ENCODE peak calls at places on chromosomes 5 and 9, in six cellular contexts. One of them, this sample, is unnamed.

GRCh38 chr5:176660530-176660859 is 13.2 kb downstream of the TSPAN17 start:
- DNase-seq in NCI-H1436: no peak
- DNase-seq in head of caudate nucleus: no peak
- DNase-seq in NCI-H460: no peak
- DNase-seq in stimulated activated CD8-positive, alpha-beta memory T cell treated with anti-CD3 and anti-CD28 coated beads, Interleukin-2, amount 100 ng/mL, for 1 hour: no peak
- DNase-seq in GM23248: no peak
- DNase-seq in this sample: no peak

GRCh38 chr9:16356196-16356765 is 514.2 kb downstream of the BNC2 start:
- DNase-seq in head of caudate nucleus: no peak
- DNase-seq in NCI-H1436: no peak
- DNase-seq in GM23248: no peak
- DNase-seq in stimulated activated CD8-positive, alpha-beta memory T cell treated with anti-CD3 and anti-CD28 coated beads, Interleukin-2, amount 100 ng/mL, for 1 hour: no peak
- DNase-seq in NCI-H460: no peak
- DNase-seq in this sample: no peak

GRCh38 chr5:54360089-54360488 is 49.7 kb upstream of the ARL15 start:
- DNase-seq in stimulated activated CD8-positive, alpha-beta memory T cell treated with anti-CD3 and anti-CD28 coated beads, Interleukin-2, amount 100 ng/mL, for 1 hour: no peak
- DNase-seq in NCI-H460: no peak
- DNase-seq in GM23248: peak
- DNase-seq in head of caudate nucleus: no peak
- DNase-seq in NCI-H1436: no peak
- DNase-seq in this sample: peak

GRCh38 chr9:70806872-70807271 is 314.5 kb downstream of the TRPM3 start:
- DNase-seq in stimulated activated CD8-positive, alpha-beta memory T cell treated with anti-CD3 and anti-CD28 coated beads, Interleukin-2, amount 100 ng/mL, for 1 hour: no peak
- DNase-seq in NCI-H1436: no peak
- DNase-seq in NCI-H460: no peak
- DNase-seq in head of caudate nucleus: no peak
- DNase-seq in GM23248: no peak
- DNase-seq in this sample: no peak

GRCh38 chr9:137828527-137829259 is 48.9 kb upstream of the CACNA1B start:
- DNase-seq in GM23248: peak
- DNase-seq in NCI-H460: peak
- DNase-seq in head of caudate nucleus: no peak
- DNase-seq in stimulated activated CD8-positive, alpha-beta memory T cell treated with anti-CD3 and anti-CD28 coated beads, Interleukin-2, amount 100 ng/mL, for 1 hour: no peak
- DNase-seq in NCI-H1436: no peak
- DNase-seq in this sample: peak

GRCh38 chr5:132207783-132208182 is 19.9 kb downstream of the P4HA2 start:
- DNase-seq in NCI-H460: no peak
- DNase-seq in NCI-H1436: no peak
- DNase-seq in head of caudate nucleus: no peak
- DNase-seq in stimulated activated CD8-positive, alpha-beta memory T cell treated with anti-CD3 and anti-CD28 coated beads, Interleukin-2, amount 100 ng/mL, for 1 hour: no peak
- DNase-seq in GM23248: no peak
- DNase-seq in this sample: no peak

GRCh38 chr5:159826351-159827222 is 89.7 kb upstream of the ADRA1B start:
- DNase-seq in NCI-H460: peak
- DNase-seq in NCI-H1436: no peak
- DNase-seq in GM23248: peak
- DNase-seq in head of caudate nucleus: no peak
- DNase-seq in stimulated activated CD8-positive, alpha-beta memory T cell treated with anti-CD3 and anti-CD28 coated beads, Interleukin-2, amount 100 ng/mL, for 1 hour: no peak
- DNase-seq in this sample: peak

GRCh38 chr9:98142182-98142924 is 23.3 kb upstream of the TRIM14 start:
- DNase-seq in NCI-H460: no peak
- DNase-seq in GM23248: no peak
- DNase-seq in head of caudate nucleus: no peak
- DNase-seq in NCI-H1436: no peak
- DNase-seq in stimulated activated CD8-positive, alpha-beta memory T cell treated with anti-CD3 and anti-CD28 coated beads, Interleukin-2, amount 100 ng/mL, for 1 hour: no peak
- DNase-seq in this sample: peak

GRCh38 chr5:172573115-172573882 is 67.8 kb upstream of the NEURL1B start:
- DNase-seq in stimulated activated CD8-positive, alpha-beta memory T cell treated with anti-CD3 and anti-CD28 coated beads, Interleukin-2, amount 100 ng/mL, for 1 hour: no peak
- DNase-seq in GM23248: no peak
- DNase-seq in NCI-H1436: no peak
- DNase-seq in NCI-H460: no peak
- DNase-seq in head of caudate nucleus: no peak
- DNase-seq in this sample: no peak

GRCh38 chr9:112005939-112006338 is 109.3 kb downstream of the UGCG start:
- DNase-seq in NCI-H1436: no peak
- DNase-seq in stimulated activated CD8-positive, alpha-beta memory T cell treated with anti-CD3 and anti-CD28 coated beads, Interleukin-2, amount 100 ng/mL, for 1 hour: no peak
- DNase-seq in GM23248: no peak
- DNase-seq in NCI-H460: no peak
- DNase-seq in head of caudate nucleus: no peak
- DNase-seq in this sample: no peak

GRCh38 chr5:66958984-66959641 is 237.5 kb downstream of the CD180 start:
- DNase-seq in stimulated activated CD8-positive, alpha-beta memory T cell treated with anti-CD3 and anti-CD28 coated beads, Interleukin-2, amount 100 ng/mL, for 1 hour: no peak
- DNase-seq in NCI-H460: peak
- DNase-seq in GM23248: peak
- DNase-seq in head of caudate nucleus: peak
- DNase-seq in NCI-H1436: no peak
- DNase-seq in this sample: no peak

GRCh38 chr5:88760512-88760911 is 122.5 kb downstream of the MEF2C start:
- DNase-seq in GM23248: no peak
- DNase-seq in stimulated activated CD8-positive, alpha-beta memory T cell treated with anti-CD3 and anti-CD28 coated beads, Interleukin-2, amount 100 ng/mL, for 1 hour: no peak
- DNase-seq in head of caudate nucleus: no peak
- DNase-seq in NCI-H1436: no peak
- DNase-seq in NCI-H460: peak
- DNase-seq in this sample: no peak

GRCh38 chr5:144979516-144980264 is 809.0 kb downstream of the KCTD16 start:
- DNase-seq in GM23248: no peak
- DNase-seq in head of caudate nucleus: no peak
- DNase-seq in stimulated activated CD8-positive, alpha-beta memory T cell treated with anti-CD3 and anti-CD28 coated beads, Interleukin-2, amount 100 ng/mL, for 1 hour: no peak
- DNase-seq in NCI-H460: no peak
- DNase-seq in NCI-H1436: no peak
- DNase-seq in this sample: no peak

This sample was measured in osteoblast.